ENCODE peak calls at places on chromosomes 2 and 18, in six cellular contexts. L is uterus, A is upper lobe of right lung, H is substantia nigra, V is mesendoderm, Q is astrocyte. J is an unnamed sample.

GRCh38 chr2:167342769-167343168 is 454.5 kb downstream of the XIRP2 start:
- DNase-seq in L (no peak), A (no peak), H (no peak), V (peak; percentile 60), Q (no peak), J (no peak)

GRCh38 chr2:203934006-203934632 is 2.4 kb upstream of the ICOS start:
- DNase-seq in L (no peak), A (no peak), H (no peak), V (no peak), Q (no peak), J (no peak)

GRCh38 chr2:196563876-196564275 is 75.6 kb upstream of the CCDC150 start:
- DNase-seq in L (no peak), A (no peak), H (no peak), V (peak; percentile 26), Q (no peak), J (no peak)

GRCh38 chr2:110674620-110675555 is 3.0 kb downstream of the BUB1 start:
- DNase-seq in L (no peak), A (no peak), H (no peak), V (peak; percentile 89), Q (peak; percentile 39), J (no peak)

GRCh38 chr2:164782323-164782722 is 59.3 kb downstream of the COBLL1 start:
- DNase-seq in L (no peak), A (no peak), H (no peak), V (no peak), Q (no peak), J (no peak)

GRCh38 chr2:79630060-79630459 is 117.2 kb downstream of the CTNNA2 start:
- DNase-seq in L (no peak), A (no peak), H (no peak), V (peak; percentile 33), Q (peak; percentile 36), J (no peak)

GRCh38 chr2:103353754-103354153 is 591.9 kb downstream of the TMEM182 start:
- DNase-seq in L (no peak), A (no peak), H (no peak), V (no peak), Q (no peak), J (no peak)

GRCh38 chr2:170255971-170256370 is 78.0 kb downstream of the MYO3B start:
- DNase-seq in L (no peak), A (no peak), H (no peak), V (peak; percentile 21), Q (peak; percentile 67), J (no peak)

GRCh38 chr2:98654702-98655488 is 46.5 kb downstream of the UNC50 start:
- DNase-seq in L (no peak), A (no peak), H (no peak), V (no peak), Q (no peak), J (no peak)

GRCh38 chr2:240814946-240815760 is 4.9 kb downstream of the KIF1A start:
- DNase-seq in L (no peak), A (no peak), H (no peak), V (no peak), Q (no peak), J (no peak)

GRCh38 chr18:58087928-58088722 is 44.1 kb downstream of the NEDD4L start:
- DNase-seq in L (no peak), A (peak; percentile 80), H (no peak), V (no peak), Q (no peak), J (no peak)

GRCh38 chr2:73255907-73256617 is 22.0 kb downstream of the CCT7 start:
- DNase-seq in L (no peak), A (peak; percentile 32), H (no peak), V (no peak), Q (no peak), J (no peak)

GRCh38 chr18:77522031-77522675 is 272.5 kb downstream of the GALR1 start:
- DNase-seq in L (no peak), A (no peak), H (no peak), V (no peak), Q (no peak), J (no peak)

GRCh38 chr18:12031836-12032235 is 50.5 kb downstream of the IMPA2 start:
- DNase-seq in L (peak; percentile 62), A (no peak), H (no peak), V (no peak), Q (peak; percentile 87), J (no peak)

GRCh38 chr2:60961457-60961856 is 56.1 kb upstream of the PEX13 start:
- DNase-seq in L (no peak), A (no peak), H (no peak), V (no peak), Q (peak; percentile 26), J (no peak)

GRCh38 chr2:107719781-107720180 is 106.9 kb upstream of the RGPD4 start:
- DNase-seq in L (no peak), A (no peak), H (no peak), V (no peak), Q (no peak), J (no peak)

GRCh38 chr2:102703748-102704147 is 58.1 kb upstream of the TMEM182 start:
- DNase-seq in L (no peak), A (no peak), H (no peak), V (peak; percentile 53), Q (peak; percentile 2), J (no peak)

GRCh38 chr2:219803294-219803693 is 175.9 kb downstream of the SLC4A3 start:
- DNase-seq in L (no peak), A (no peak), H (no peak), V (no peak), Q (peak; percentile 86), J (no peak)

GRCh38 chr2:119489232-119489952 is 34.9 kb downstream of the SCTR start:
- DNase-seq in L (no peak), A (no peak), H (no peak), V (no peak), Q (no peak), J (no peak)
- H3K27ac ChIP-seq in L (no peak overlapping the region), A (peak overlapping the region; percentile 53), H (no peak overlapping the region), V (no peak overlapping the region), Q (no peak overlapping the region), J (peak overlapping the region; percentile 94)

DNA sequence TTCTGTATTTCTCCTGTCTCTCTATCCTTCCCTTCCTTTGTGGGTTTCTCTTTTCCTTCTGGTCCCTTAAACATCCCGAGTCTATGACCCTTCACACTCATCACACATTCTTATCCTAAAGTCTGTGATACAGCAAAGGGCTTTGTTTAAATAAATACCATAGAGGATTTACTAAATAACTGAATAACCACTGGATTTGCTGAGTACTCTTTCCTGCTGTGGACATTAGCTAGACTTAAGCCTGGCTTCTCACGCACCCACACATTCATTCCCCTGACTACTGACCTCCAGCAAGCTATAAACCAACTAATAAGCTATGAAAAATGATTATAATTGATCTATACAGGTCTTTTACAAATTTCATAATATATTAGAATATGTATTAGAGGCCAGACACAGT is 76.6 kb downstream of the COL4A3 start:
- DNase-seq in L (no peak), A (no peak), H (no peak), V (peak; percentile 7), Q (no peak), J (no peak)
- H3K27ac ChIP-seq in L (no peak overlapping the region), A (no peak overlapping the region), H (no peak overlapping the region), V (no peak overlapping the region), Q (no peak overlapping the region), J (no peak overlapping the region)

GRCh38 chr2:230131366-230131765 is 62.6 kb upstream of the SLC16A14 start:
- DNase-seq in L (no peak), A (no peak), H (no peak), V (no peak), Q (no peak), J (no peak)
- H3K27ac ChIP-seq in L (peak overlapping the region; percentile 65), A (peak overlapping the region; percentile 78), H (no peak overlapping the region), V (no peak overlapping the region), Q (no peak overlapping the region), J (peak overlapping the region; percentile 76)

GRCh38 chr2:11571170-11571569 is 37.3 kb downstream of the GREB1 start:
- DNase-seq in L (peak; percentile 50), A (peak; percentile 3), H (no peak), V (no peak), Q (no peak), J (no peak)

GRCh38 chr2:11574176-11575046 is 40.6 kb downstream of the GREB1 start:
- DNase-seq in L (no peak), A (no peak), H (no peak), V (no peak), Q (no peak), J (no peak)

GRCh38 chr2:11569636-11570035 is 35.8 kb downstream of the GREB1 start:
- DNase-seq in L (peak; percentile 10), A (peak; percentile 42), H (no peak), V (no peak), Q (no peak), J (no peak)

GRCh38 chr2:11573418-11574175 is 39.8 kb downstream of the GREB1 start:
- DNase-seq in L (no peak), A (no peak), H (no peak), V (no peak), Q (peak; percentile 78), J (no peak)

DNA sequence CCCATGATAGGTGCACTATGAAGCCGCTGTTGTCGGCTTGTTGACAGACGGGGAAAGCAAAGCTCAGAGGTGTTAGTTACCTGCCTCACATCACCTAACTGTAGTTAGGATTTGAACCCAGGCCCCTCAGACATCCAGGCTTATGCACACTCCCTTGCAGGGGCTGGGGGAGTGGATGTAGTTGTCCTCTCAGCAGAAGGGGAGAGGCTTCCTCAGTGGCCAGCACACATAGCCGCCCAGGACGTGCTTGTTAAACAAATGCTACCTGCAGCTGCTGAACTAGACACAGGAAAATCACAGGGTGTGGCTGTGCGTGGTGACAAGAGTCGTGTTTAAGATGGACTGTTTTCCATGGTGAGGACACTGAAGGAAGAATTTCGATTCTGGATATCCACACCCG is 39.2 kb downstream of the GREB1 start:
- DNase-seq in L (no peak), A (no peak), H (no peak), V (no peak), Q (no peak), J (no peak)
- H3K27ac ChIP-seq in L (peak overlapping the region; percentile 63), A (no peak overlapping the region), H (no peak overlapping the region), V (no peak overlapping the region), Q (no peak overlapping the region), J (no peak overlapping the region)

GRCh38 chr2:113128386-113128664 is 927 bp downstream of the IL1RN start:
- DNase-seq in L (no peak), A (no peak), H (no peak), V (no peak), Q (no peak), J (peak; percentile 26)
- H3K27ac ChIP-seq in L (no peak overlapping the region), A (no peak overlapping the region), H (no peak overlapping the region), V (no peak overlapping the region), Q (no peak overlapping the region), J (no peak overlapping the region)

DNA sequence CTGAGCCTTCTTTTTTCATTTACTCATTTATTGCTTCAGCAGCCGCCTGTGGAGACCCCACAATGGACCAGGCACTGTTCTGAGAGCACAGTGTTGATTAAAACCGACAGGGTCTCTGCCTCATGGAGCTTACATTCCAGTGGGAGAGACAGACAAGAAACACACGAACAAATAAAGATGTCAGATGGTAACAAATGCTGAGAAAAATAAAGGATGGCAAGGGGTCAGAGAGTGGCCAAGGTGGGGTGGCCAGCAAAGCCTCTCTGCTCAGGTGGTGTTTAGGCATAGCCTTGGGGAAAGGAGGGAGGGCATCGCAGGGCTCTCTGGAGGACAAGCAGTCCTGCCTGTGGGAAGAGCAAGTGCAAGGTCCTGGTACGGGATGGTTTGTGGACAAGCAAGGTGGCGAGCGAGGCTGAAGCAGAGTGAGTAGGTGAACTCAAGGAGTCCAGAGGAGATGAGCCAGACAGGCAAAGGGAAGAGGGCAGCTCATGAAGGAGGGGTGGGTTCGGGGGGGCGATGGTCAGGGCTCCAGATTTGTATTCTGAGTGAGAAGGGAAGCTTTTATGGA is 8.7 kb upstream of the ITGB6 start:
- DNase-seq in L (no peak), A (no peak), H (no peak), V (peak; percentile 40), Q (no peak), J (no peak)
- H3K27ac ChIP-seq in L (peak overlapping the region; percentile 73), A (peak overlapping the region; percentile 61), H (no peak overlapping the region), V (no peak overlapping the region), Q (peak overlapping the region; percentile 90), J (peak overlapping the region; percentile 41)

J was measured in right atrium auricular region.